ENCODE peak calls at places on chromosomes 11 and 22, in six cellular contexts. C, W, N, P, H and A are unnamed samples.

GRCh38 chr22:43955040-43955882 is at the start of gene SAMM50:
- DNase-seq in C (peak; percentile 87), N (peak; percentile 89), P (peak; percentile 92), H (peak; percentile 94), W (peak; percentile 91), A (peak; percentile 93)

GRCh38 chr11:65672180-65672860 is 9.6 kb upstream of the RELA start:
- DNase-seq in W (no peak), H (no peak), P (no peak), C (no peak), N (no peak), A (no peak)

GRCh38 chr11:69539416-69540117 is 58.1 kb downstream of the LINC01488 start:
- DNase-seq in N (no peak), P (no peak), H (no peak), C (no peak), W (no peak), A (no peak)

GRCh38 chr11:18100926-18101656 is 4.8 kb downstream of the SAAL1 start:
- DNase-seq in N (no peak), C (no peak), H (no peak), P (no peak), W (no peak), A (peak; percentile 14)

GRCh38 chr11:126115820-126116319 is 53.2 kb upstream of the CDON start:
- DNase-seq in W (no peak), H (peak; percentile 97), P (no peak), N (peak; percentile 95), C (no peak), A (peak; percentile 75)

GRCh38 chr11:2513441-2513840 is 68.6 kb downstream of the KCNQ1 start:
- DNase-seq in N (no peak), W (no peak), C (no peak), H (no peak), P (peak; percentile 17), A (no peak)

GRCh38 chr11:75563501-75563977 is 1.5 kb downstream of the SERPINH1 start:
- DNase-seq in W (no peak), H (no peak), P (no peak), N (no peak), C (no peak), A (no peak)

GRCh38 chr11:416757-417621 is 2.2 kb upstream of the SIGIRR start:
- DNase-seq in W (peak; percentile 90), C (no peak), N (no peak), H (peak; percentile 49), P (peak; percentile 89), A (peak; percentile 34)

GRCh38 chr11:69129647-69130046 is 26.1 kb upstream of the SMIM38 start:
- DNase-seq in H (no peak), P (peak; percentile 18), N (no peak), W (no peak), C (no peak), A (no peak)

GRCh38 chr11:16945671-16946469 is 68.3 kb downstream of the PLEKHA7 start:
- DNase-seq in C (peak; percentile 35), N (peak; percentile 34), H (peak; percentile 53), W (peak; percentile 69), P (peak; percentile 62), A (peak; percentile 79)

GRCh38 chr11:90874281-90874680 is 651.4 kb upstream of the CHORDC1 start:
- DNase-seq in W (no peak), N (no peak), C (no peak), P (no peak), H (no peak), A (no peak)

GRCh38 chr11:36469881-36470802 is 39.9 kb downstream of the TRAF6 start:
- DNase-seq in W (no peak), C (no peak), P (no peak), H (peak; percentile 45), N (peak; percentile 74), A (no peak)

GRCh38 chr22:35074583-35074982 is 8.6 kb downstream of the ISX start:
- DNase-seq in H (no peak), C (no peak), P (no peak), W (no peak), N (no peak), A (no peak)

GRCh38 chr11:114317738-114318137 is 21.5 kb downstream of the NNMT start:
- DNase-seq in P (peak; percentile 80), C (peak; percentile 51), W (peak; percentile 58), N (peak; percentile 67), H (peak; percentile 69), A (peak; percentile 81)

GRCh38 chr22:27802389-27803079 is 978 bp upstream of the MN1 start:
- DNase-seq in C (no peak), W (no peak), P (no peak), N (no peak), H (no peak), A (no peak)

GRCh38 chr22:27804016-27804415 is 2.5 kb upstream of the MN1 start:
- DNase-seq in C (no peak), P (no peak), W (no peak), H (no peak), N (no peak), A (no peak)

GRCh38 chr22:27801616-27802388 is at the start of gene MN1:
- DNase-seq in H (peak; percentile 66), W (peak; percentile 87), P (peak; percentile 73), C (peak; percentile 79), N (peak; percentile 35), A (no peak)

GRCh38 chr22:27805841-27806240 is 4.3 kb upstream of the MN1 start:
- DNase-seq in P (no peak), H (no peak), C (no peak), N (no peak), W (no peak), A (no peak)

GRCh38 chr22:27804683-27805297 is 3.2 kb upstream of the MN1 start:
- DNase-seq in C (peak; percentile 64), N (peak; percentile 64), W (peak; percentile 86), P (peak; percentile 79), H (peak; percentile 74), A (peak; percentile 72)
- H2BK15ac ChIP-seq in C (peak overlapping the region; percentile 40), N (peak overlapping the region; percentile 60), W (peak overlapping the region; percentile 100), P (no peak overlapping the region), H (no peak overlapping the region), A (no peak overlapping the region)

GRCh38 chr11:62439785-62440602 is 21.2 kb downstream of the SCGB1A1 start:
- DNase-seq in N (peak; percentile 77), W (no peak), H (no peak), C (no peak), P (no peak), A (no peak)
- H2BK5ac ChIP-seq in N (peak overlapping the region; percentile 38), W (no peak overlapping the region), H (no peak overlapping the region), C (no peak overlapping the region), P (no peak overlapping the region), A (no peak overlapping the region)

GRCh38 chr11:59212744-59213573 is at the start of gene MPEG1:
- DNase-seq in H (no peak), N (no peak), C (no peak), W (no peak), P (no peak), A (no peak)
- H2BK15ac ChIP-seq in H (no peak within 1 kb of the TSS), N (no peak within 1 kb of the TSS), C (no peak within 1 kb of the TSS), W (no peak within 1 kb of the TSS), P (no peak within 1 kb of the TSS), A (no peak within 1 kb of the TSS)

GRCh38 chr11:6622261-6623171 is 3.3 kb upstream of the TPP1 start:
- DNase-seq in P (no peak), H (no peak), N (no peak), W (no peak), C (no peak), A (no peak)
- H2BK5ac ChIP-seq in P (no peak overlapping the region), H (no peak overlapping the region), N (no peak overlapping the region), W (no peak overlapping the region), C (no peak overlapping the region), A (no peak overlapping the region)

GRCh38 chr11:111569476-111569875 is 29.0 kb downstream of the LAYN start:
- DNase-seq in P (no peak), N (peak; percentile 32), H (no peak), W (no peak), C (no peak), A (no peak)
- H2BK15ac ChIP-seq in P (no peak overlapping the region), N (peak overlapping the region; percentile 31), H (no peak overlapping the region), W (no peak overlapping the region), C (no peak overlapping the region), A (no peak overlapping the region)

GRCh38 chr11:27287205-27287604 is 75.8 kb downstream of the CCDC34 start:
- DNase-seq in N (no peak), C (no peak), P (no peak), W (no peak), H (no peak), A (no peak)
- H2BK5ac ChIP-seq in N (no peak overlapping the region), C (no peak overlapping the region), P (no peak overlapping the region), W (no peak overlapping the region), H (no peak overlapping the region), A (no peak overlapping the region)

DNA sequence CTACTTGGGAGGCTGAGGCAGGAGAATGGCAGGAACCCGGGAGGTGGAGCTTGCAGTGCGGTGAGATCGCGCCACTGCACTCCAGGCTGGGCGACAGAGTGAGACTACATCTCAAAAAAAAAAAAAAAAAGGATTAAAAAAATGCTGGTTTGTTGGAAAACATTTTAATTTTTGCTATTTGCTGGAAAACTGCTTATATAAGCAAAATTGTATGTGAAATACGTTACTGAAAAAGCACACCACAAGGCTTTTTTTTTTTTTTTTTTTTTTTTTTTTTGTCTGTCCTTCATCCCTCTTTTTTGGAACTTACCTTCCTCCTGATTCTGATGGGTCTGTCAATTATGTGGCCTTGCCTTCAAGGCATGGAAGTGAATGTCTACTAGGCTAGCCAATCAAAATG is 40.8 kb downstream of the DCDC1 start:
- DNase-seq in W (no peak), H (no peak), P (no peak), C (no peak), N (no peak), A (no peak)
- H2BK15ac ChIP-seq in W (no peak overlapping the region), H (no peak overlapping the region), P (no peak overlapping the region), C (no peak overlapping the region), N (no peak overlapping the region), A (no peak overlapping the region)

DNA sequence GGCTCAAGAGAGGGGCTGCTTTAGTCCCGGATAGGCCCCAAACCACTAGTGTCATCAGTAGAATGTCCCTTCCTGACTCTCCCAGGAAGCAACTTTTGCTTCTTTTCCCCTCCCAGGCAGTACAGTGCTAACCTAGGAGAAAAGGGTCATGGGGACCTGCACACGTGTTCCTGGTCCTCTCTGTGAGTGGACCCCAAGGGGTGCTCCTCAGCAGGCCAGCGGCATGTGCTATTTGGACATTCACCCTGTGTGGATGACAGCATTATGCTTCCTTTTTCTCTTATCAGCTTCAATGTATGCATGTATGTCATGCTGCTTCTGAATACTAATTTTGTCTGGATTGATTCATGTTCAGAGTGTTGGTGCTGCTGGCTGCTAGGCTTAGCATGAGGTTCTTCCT is 18.1 kb upstream of the PLET1 start:
- DNase-seq in P (no peak), H (no peak), N (no peak), W (no peak), C (no peak), A (no peak)
- H2BK5ac ChIP-seq in P (no peak overlapping the region), H (no peak overlapping the region), N (no peak overlapping the region), W (no peak overlapping the region), C (no peak overlapping the region), A (no peak overlapping the region)